ENCODE peak calls at places on chromosome 1, in seven cellular contexts. Z, F, C, W, A, L and P are unnamed samples.

GRCh38 chr1:26853156-26853555 is 9.8 kb upstream of the SFN start:
- DNase-seq in Z (peak), F (peak), C (peak), W (peak), A (peak), L (peak), P (peak)

GRCh38 chr1:235160965-235161684 is at the start of gene RBM34:
- DNase-seq in Z (peak), F (peak), C (peak), W (peak), A (peak), L (peak), P (peak)

GRCh38 chr1:26743426-26744059 is 44.2 kb upstream of the PIGV start:
- DNase-seq in Z (no peak), F (no peak), C (no peak), W (no peak), A (no peak), L (no peak), P (peak)

GRCh38 chr1:11997081-11997851 is 17.0 kb downstream of the MFN2 start:
- DNase-seq in Z (no peak), F (no peak), C (no peak), W (no peak), A (no peak), L (no peak), P (no peak)

GRCh38 chr1:169890761-169891538 is 2.7 kb downstream of the SCYL3 start:
- DNase-seq in Z (peak), F (peak), C (no peak), W (peak), A (no peak), L (no peak), P (no peak)

GRCh38 chr1:235160395-235160964 is 570 bp downstream of the RBM34 start:
- DNase-seq in Z (no peak), F (no peak), C (no peak), W (no peak), A (peak), L (peak), P (peak)

GRCh38 chr1:75079535-75080290 is 54.5 kb upstream of the LHX8 start:
- DNase-seq in Z (peak), F (no peak), C (no peak), W (no peak), A (peak), L (no peak), P (no peak)

GRCh38 chr1:234490789-234491479 is 12.0 kb upstream of the TARBP1 start:
- DNase-seq in Z (no peak), F (no peak), C (no peak), W (no peak), A (peak), L (no peak), P (peak)

GRCh38 chr1:224182057-224182865 is 779 bp upstream of the DEGS1 start:
- DNase-seq in Z (peak), F (peak), C (no peak), W (no peak), A (no peak), L (no peak), P (no peak)

GRCh38 chr1:57949168-57949567 is 525.3 kb upstream of the DAB1 start:
- DNase-seq in Z (no peak), F (no peak), C (no peak), W (no peak), A (no peak), L (no peak), P (peak)

GRCh38 chr1:5312870-5313269 is 658.5 kb downstream of the AJAP1 start:
- DNase-seq in Z (no peak), F (no peak), C (no peak), W (no peak), A (no peak), L (no peak), P (no peak)

GRCh38 chr1:3729594-3730555 is 22.4 kb upstream of the CCDC27 start:
- DNase-seq in Z (no peak), F (no peak), C (no peak), W (no peak), A (no peak), L (no peak), P (no peak)

GRCh38 chr1:108722292-108722691 is 9.6 kb downstream of the FNDC7 start:
- DNase-seq in Z (no peak), F (no peak), C (no peak), W (no peak), A (peak), L (peak), P (no peak)

GRCh38 chr1:39173119-39173994 is 31.1 kb upstream of the MACF1 start:
- DNase-seq in Z (no peak), F (no peak), C (no peak), W (no peak), A (no peak), L (no peak), P (no peak)

GRCh38 chr1:53412285-53413174 is 46.7 kb upstream of the DMRTB1 start:
- DNase-seq in Z (no peak), F (no peak), C (no peak), W (no peak), A (no peak), L (no peak), P (no peak)

GRCh38 chr1:160127865-160128523 is 12.4 kb downstream of the ATP1A2 start:
- DNase-seq in Z (no peak), F (no peak), C (no peak), W (no peak), A (peak), L (peak), P (no peak)

GRCh38 chr1:224138198-224138597 is 24.3 kb downstream of the FBXO28 start:
- DNase-seq in Z (no peak), F (no peak), C (no peak), W (no peak), A (no peak), L (no peak), P (no peak)

GRCh38 chr1:180908084-180908765 is 4.5 kb upstream of the KIAA1614 start:
- DNase-seq in Z (no peak), F (no peak), C (no peak), W (no peak), A (no peak), L (no peak), P (no peak)

GRCh38 chr1:85612704-85613361 is 32.3 kb downstream of the CCN1 start:
- DNase-seq in Z (peak), F (no peak), C (no peak), W (peak), A (peak), L (peak), P (peak)

GRCh38 chr1:70836456-70836855 is 211.2 kb downstream of the PTGER3 start:
- DNase-seq in Z (no peak), F (no peak), C (no peak), W (no peak), A (no peak), L (no peak), P (no peak)

GRCh38 chr1:225733254-225733653 is 44.4 kb upstream of the SRP9 start:
- DNase-seq in Z (no peak), F (no peak), C (no peak), W (peak), A (no peak), L (no peak), P (no peak)

GRCh38 chr1:41533731-41534080 is 49.2 kb upstream of the EDN2 start:
- DNase-seq in Z (no peak), F (peak), C (no peak), W (peak), A (no peak), L (no peak), P (no peak)

GRCh38 chr1:37824001-37824400 is 16.0 kb upstream of the YRDC start:
- DNase-seq in Z (no peak), F (no peak), C (no peak), W (no peak), A (no peak), L (no peak), P (no peak)

GRCh38 chr1:220796530-220796929 is 9.8 kb downstream of the MTARC1 start:
- DNase-seq in Z (no peak), F (no peak), C (no peak), W (no peak), A (no peak), L (no peak), P (no peak)

GRCh38 chr1:7300893-7301292 is 470.2 kb upstream of the VAMP3 start:
- DNase-seq in Z (peak), F (no peak), C (no peak), W (no peak), A (peak), L (peak), P (peak)

GRCh38 chr1:64857347-64857746 is 109.0 kb downstream of the JAK1 start:
- DNase-seq in Z (no peak), F (no peak), C (no peak), W (no peak), A (no peak), L (no peak), P (no peak)

GRCh38 chr1:206769331-206769731 is 1.2 kb upstream of the IL19 start:
- DNase-seq in Z (no peak), F (peak), C (no peak), W (no peak), A (no peak), L (no peak), P (no peak)

GRCh38 chr1:37764888-37765441 is at the start of gene EPHA10:
- DNase-seq in Z (no peak), F (no peak), C (no peak), W (no peak), A (no peak), L (no peak), P (no peak)

GRCh38 chr1:108663074-108663473 is 2.2 kb upstream of the HENMT1 start:
- DNase-seq in Z (no peak), F (no peak), C (no peak), W (no peak), A (no peak), L (no peak), P (no peak)

GRCh38 chr1:150876111-150876434 is 326 bp downstream of the ARNT start:
- DNase-seq in Z (peak), F (no peak), C (no peak), W (no peak), A (peak), L (peak), P (peak)

GRCh38 chr1:230772457-230773395 is 25.5 kb downstream of the CAPN9 start:
- DNase-seq in Z (peak), F (no peak), C (peak), W (peak), A (peak), L (peak), P (peak)

GRCh38 chr1:205913451-205914204 is 29.6 kb downstream of the SLC26A9 start:
- DNase-seq in Z (no peak), F (no peak), C (peak), W (peak), A (no peak), L (no peak), P (peak)

GRCh38 chr1:93416183-93416582 is 31.7 kb upstream of the FNBP1L start:
- DNase-seq in Z (no peak), F (no peak), C (no peak), W (no peak), A (no peak), L (no peak), P (peak)

GRCh38 chr1:210250998-210251679 is 18.5 kb downstream of the SERTAD4 start:
- DNase-seq in Z (peak), F (no peak), C (peak), W (peak), A (peak), L (no peak), P (no peak)

GRCh38 chr1:25610822-25611630 is 5.6 kb upstream of the MAN1C1 start:
- DNase-seq in Z (no peak), F (no peak), C (no peak), W (no peak), A (no peak), L (peak), P (no peak)

GRCh38 chr1:120179420-120180348 is 3.4 kb upstream of the SEC22B start:
- DNase-seq in Z (peak), F (no peak), C (no peak), W (peak), A (peak), L (peak), P (no peak)

DNA sequence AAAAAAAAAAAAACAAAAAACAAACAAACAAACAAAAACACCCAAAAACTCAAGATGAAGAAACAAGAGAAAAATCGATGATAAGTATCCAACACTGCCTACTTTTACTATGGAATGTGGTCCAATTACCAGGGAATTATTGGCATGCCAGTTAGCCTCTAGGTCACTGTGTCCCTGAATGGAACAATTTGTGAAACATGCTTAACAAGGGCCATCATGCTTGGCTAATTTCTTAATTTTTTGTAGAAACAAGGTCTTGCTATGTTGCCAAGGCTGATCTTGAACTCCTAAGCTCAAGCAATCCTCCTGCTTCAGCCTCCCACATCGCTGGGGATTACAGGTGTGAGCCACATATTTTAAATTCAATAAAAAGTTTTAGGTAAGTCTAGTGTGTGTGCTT is 23.9 kb downstream of the PLPP3 start:
- DNase-seq in Z (no peak), F (no peak), C (no peak), W (no peak), A (no peak), L (no peak), P (no peak)
- H3K4me3 ChIP-seq in Z (no peak), F (no peak), C (no peak), W (no peak), A (no peak), L (no peak), P (no peak)

DNA sequence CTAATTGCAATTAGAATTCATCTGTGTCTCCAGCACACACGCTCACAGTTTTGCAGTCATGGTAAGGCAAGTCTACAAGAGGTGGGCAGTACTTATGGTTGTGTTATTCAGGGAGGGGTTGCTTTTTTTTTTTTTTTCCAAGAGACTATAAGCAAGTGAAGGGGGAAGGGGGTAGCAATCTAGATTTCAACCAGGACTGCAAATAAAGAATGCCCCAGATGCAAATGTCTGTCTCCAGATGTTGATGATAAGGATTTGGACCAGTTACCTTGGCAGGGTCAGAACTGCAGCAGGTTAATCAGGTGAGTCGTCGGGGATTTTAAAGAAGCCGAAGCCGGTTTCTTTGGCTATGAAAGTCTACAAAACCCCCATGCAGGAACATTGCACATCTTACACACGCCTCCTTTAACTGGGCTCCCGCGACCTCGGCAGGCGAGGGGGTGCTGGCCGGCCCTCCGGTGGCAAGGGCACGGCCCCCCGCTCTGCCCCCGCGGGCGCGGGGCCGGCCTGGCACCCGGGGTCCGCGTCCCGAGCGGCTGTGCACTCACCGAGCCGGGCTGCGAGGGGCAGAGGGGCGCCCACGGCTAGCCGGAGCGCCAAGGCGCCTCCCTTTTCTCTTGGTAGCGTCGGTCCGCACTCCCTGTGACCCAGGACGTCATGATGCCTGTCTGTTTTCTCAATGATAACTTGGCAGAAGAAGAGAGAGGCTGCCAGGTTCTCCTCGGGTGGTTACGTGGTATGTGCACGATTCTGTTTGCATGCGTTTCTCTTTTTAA is 366.2 kb upstream of the ESRRG start:
- DNase-seq in Z (peak), F (no peak), C (peak), W (peak), A (peak), L (peak), P (no peak)
- H3K4me3 ChIP-seq in Z (peak), F (no peak), C (peak), W (peak), A (peak), L (peak), P (no peak)

GRCh38 chr1:23177031-23177430 is 8.4 kb upstream of the LUZP1 start:
- DNase-seq in Z (no peak), F (no peak), C (no peak), W (no peak), A (no peak), L (no peak), P (no peak)

GRCh38 chr1:23174383-23175110 is 5.9 kb upstream of the LUZP1 start:
- DNase-seq in Z (no peak), F (no peak), C (no peak), W (no peak), A (no peak), L (no peak), P (no peak)

GRCh38 chr1:23178931-23179330 is 10.3 kb upstream of the LUZP1 start:
- DNase-seq in Z (no peak), F (no peak), C (no peak), W (no peak), A (peak), L (peak), P (peak)

GRCh38 chr1:23178414-23178813 is 9.8 kb upstream of the LUZP1 start:
- DNase-seq in Z (no peak), F (no peak), C (no peak), W (no peak), A (no peak), L (no peak), P (no peak)

DNA sequence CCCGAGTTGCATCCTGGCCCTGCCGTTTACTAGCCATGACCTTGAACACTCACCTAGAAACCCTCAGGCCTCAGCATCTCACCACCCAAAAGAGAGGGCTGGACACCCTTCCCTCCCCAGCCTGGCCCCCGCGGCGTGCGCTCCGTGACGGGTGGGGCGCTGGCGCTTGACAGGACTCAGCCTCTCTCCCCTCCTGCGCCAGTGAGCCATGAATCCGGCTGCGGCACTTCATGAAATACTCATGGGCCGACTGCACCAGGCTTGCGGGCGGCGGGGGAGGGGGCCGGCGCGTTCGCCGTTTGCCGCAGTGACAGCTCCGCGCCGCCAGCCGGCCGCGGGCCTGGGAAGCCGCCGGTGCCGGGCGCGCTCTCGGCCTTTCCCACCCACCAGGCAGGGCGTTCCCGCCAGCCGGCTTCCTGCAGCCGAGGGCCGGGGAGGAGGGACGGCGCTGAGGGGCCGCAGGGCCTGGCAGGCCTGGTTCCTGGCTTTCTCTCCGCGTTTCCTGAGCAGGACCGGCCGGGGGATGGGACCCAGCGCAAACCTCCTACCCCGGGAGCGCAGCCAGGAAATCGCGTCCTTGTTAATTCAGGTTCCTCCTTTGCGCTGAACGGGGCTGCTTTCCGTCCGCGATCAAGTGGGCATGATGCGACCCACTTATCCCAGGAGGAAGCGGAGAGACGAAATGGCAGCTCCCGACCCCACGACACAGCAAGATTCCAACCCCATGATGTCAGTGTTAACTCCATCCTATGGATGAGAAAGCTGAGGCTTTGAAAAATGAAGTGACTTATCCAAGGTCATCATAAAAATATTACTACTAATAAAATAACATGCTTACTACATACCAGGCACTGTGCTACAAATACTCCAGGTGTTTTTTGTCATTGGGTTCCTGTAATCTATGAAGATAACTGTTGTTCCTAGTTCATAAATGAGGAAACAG is 9.1 kb upstream of the LUZP1 start:
- DNase-seq in Z (peak), F (peak), C (peak), W (peak), A (peak), L (peak), P (peak)
- H3K4me3 ChIP-seq in Z (peak), F (peak), C (peak), W (peak), A (peak), L (peak), P (peak)

GRCh38 chr1:117059334-117059677 is 820 bp upstream of the TTF2 start:
- DNase-seq in Z (peak), F (peak), C (no peak), W (peak), A (no peak), L (no peak), P (peak)

GRCh38 chr1:117060441-117061317 is 553 bp downstream of the TTF2 start:
- DNase-seq in Z (peak), F (no peak), C (no peak), W (peak), A (peak), L (peak), P (peak)

GRCh38 chr1:117061986-117062415 is 1.9 kb downstream of the TTF2 start:
- DNase-seq in Z (peak), F (no peak), C (no peak), W (no peak), A (peak), L (peak), P (no peak)

GRCh38 chr1:117059678-117060440 is at the start of gene TTF2:
- DNase-seq in Z (peak), F (peak), C (peak), W (peak), A (peak), L (peak), P (peak)

DNA sequence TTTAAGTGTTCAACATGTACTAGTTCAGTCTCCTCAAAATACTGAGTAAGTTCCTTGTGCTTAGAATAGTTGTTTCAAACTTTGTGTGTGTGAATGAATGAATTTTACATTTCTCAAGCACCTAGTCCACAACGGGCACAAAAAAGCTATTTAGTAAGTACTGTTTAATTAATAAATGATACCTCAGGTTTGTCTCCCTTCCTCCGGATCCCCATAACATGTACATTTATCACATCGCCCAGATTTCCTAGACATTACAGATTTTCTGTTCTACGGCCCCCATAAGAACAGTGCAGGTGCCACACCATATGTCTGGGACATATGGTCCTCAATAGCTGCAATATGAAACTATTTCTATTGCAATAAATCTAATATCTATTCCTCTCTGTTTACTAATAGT is 1.3 kb upstream of the TTF2 start:
- DNase-seq in Z (no peak), F (no peak), C (no peak), W (no peak), A (no peak), L (no peak), P (peak)
- H3K4me3 ChIP-seq in Z (peak), F (peak), C (peak), W (peak), A (peak), L (no peak), P (peak)